ENCODE peak calls at places on chromosomes 3 and 15, in ten cellular contexts. S is breast epithelium; N is GM13976; Z is fibroblast of lung; P is PC-9; X is activated CD8-positive, alpha-beta T cell treated with anti-CD3 and anti-CD28 coated beads for 36 hours; A is foreskin fibroblast; J is fibroblast of villous mesenchyme; U is tibial artery; I is BJ. B is an unnamed sample.

GRCh38 chr15:93478922-93479321 is 389.9 kb upstream of the RGMA start:
- DNase-seq in S (no peak), N (no peak), Z (no peak), P (no peak), X (no peak), A (no peak), J (no peak), U (no peak), I (no peak), B (no peak)

GRCh38 chr15:53869044-53869805 is 109.0 kb upstream of the UNC13C start:
- DNase-seq in S (no peak), N (no peak), Z (no peak), P (no peak), X (no peak), A (no peak), J (no peak), U (no peak), I (no peak), B (no peak)

GRCh38 chr3:52039846-52040245 is 16.5 kb downstream of the DUSP7 start:
- DNase-seq in S (peak; percentile 95), N (no peak), Z (peak; percentile 56), P (no peak), X (no peak), A (peak; percentile 19), J (no peak), U (peak; percentile 67), I (no peak), B (no peak)

GRCh38 chr3:128473180-128473519 is 6.5 kb upstream of the DNAJB8 start:
- DNase-seq in S (no peak), N (no peak), Z (no peak), P (no peak), X (no peak), A (no peak), J (no peak), U (no peak), I (no peak), B (no peak)

GRCh38 chr15:70580958-70581357 is 182.4 kb downstream of the UACA start:
- DNase-seq in S (no peak), N (no peak), Z (no peak), P (no peak), X (no peak), A (no peak), J (no peak), U (no peak), I (no peak), B (no peak)

GRCh38 chr15:29045717-29046116 is 159.9 kb downstream of the APBA2 start:
- DNase-seq in S (no peak), N (no peak), Z (peak; percentile 78), P (no peak), X (peak; percentile 50), A (peak; percentile 83), J (peak; percentile 7), U (no peak), I (no peak), B (no peak)

GRCh38 chr15:36579792-36580431 is 486 bp downstream of the CDIN1 start:
- DNase-seq in S (no peak), N (peak; percentile 45), Z (no peak), P (no peak), X (peak; percentile 42), A (peak; percentile 54), J (no peak), U (no peak), I (no peak), B (no peak)

GRCh38 chr3:191268737-191269136 is 60.5 kb upstream of the CCDC50 start:
- DNase-seq in S (no peak), N (no peak), Z (no peak), P (peak; percentile 28), X (no peak), A (no peak), J (no peak), U (no peak), I (no peak), B (no peak)

GRCh38 chr3:37671000-37671483 is 190.6 kb upstream of the CTDSPL start:
- DNase-seq in S (no peak), N (no peak), Z (no peak), P (no peak), X (no peak), A (peak; percentile 45), J (no peak), U (no peak), I (no peak), B (no peak)

GRCh38 chr3:193040836-193041672 is 123.4 kb upstream of the MB21D2 start:
- DNase-seq in S (no peak), N (peak; percentile 53), Z (peak; percentile 54), P (peak; percentile 58), X (no peak), A (peak; percentile 49), J (peak; percentile 54), U (no peak), I (no peak), B (peak; percentile 52)

GRCh38 chr15:69265347-69265955 is 33.3 kb upstream of the PAQR5 start:
- DNase-seq in S (no peak), N (no peak), Z (peak; percentile 25), P (no peak), X (no peak), A (peak; percentile 14), J (peak; percentile 48), U (no peak), I (no peak), B (no peak)

GRCh38 chr15:74396445-74397238 is 29.2 kb upstream of the CYP11A1 start:
- DNase-seq in S (no peak), N (peak; percentile 85), Z (peak; percentile 94), P (peak; percentile 95), X (peak; percentile 91), A (peak; percentile 85), J (no peak), U (no peak), I (no peak), B (peak; percentile 78)

GRCh38 chr3:16033889-16034687 is 140.4 kb upstream of the GALNT15 start:
- DNase-seq in S (no peak), N (no peak), Z (peak; percentile 74), P (no peak), X (no peak), A (peak; percentile 58), J (no peak), U (no peak), I (no peak), B (no peak)

GRCh38 chr3:107198522-107199271 is 178.5 kb upstream of the CCDC54 start:
- DNase-seq in S (no peak), N (no peak), Z (peak; percentile 89), P (no peak), X (no peak), A (peak; percentile 77), J (peak; percentile 63), U (no peak), I (no peak), B (no peak)

GRCh38 chr15:29107971-29108645 is 161.5 kb downstream of the NSMCE3 start:
- DNase-seq in S (no peak), N (no peak), Z (no peak), P (no peak), X (no peak), A (no peak), J (no peak), U (no peak), I (no peak), B (no peak)

GRCh38 chr3:172180473-172180872 is 141.1 kb downstream of the FNDC3B start:
- DNase-seq in S (no peak), N (no peak), Z (no peak), P (no peak), X (no peak), A (no peak), J (no peak), U (no peak), I (no peak), B (no peak)
- TF ChIP-seq CTCF in S (no peak), N (no peak), Z (no peak), P (no peak), X (no peak), A (no peak), J (no peak), U (no peak), I (no peak), B (no peak)

DNA sequence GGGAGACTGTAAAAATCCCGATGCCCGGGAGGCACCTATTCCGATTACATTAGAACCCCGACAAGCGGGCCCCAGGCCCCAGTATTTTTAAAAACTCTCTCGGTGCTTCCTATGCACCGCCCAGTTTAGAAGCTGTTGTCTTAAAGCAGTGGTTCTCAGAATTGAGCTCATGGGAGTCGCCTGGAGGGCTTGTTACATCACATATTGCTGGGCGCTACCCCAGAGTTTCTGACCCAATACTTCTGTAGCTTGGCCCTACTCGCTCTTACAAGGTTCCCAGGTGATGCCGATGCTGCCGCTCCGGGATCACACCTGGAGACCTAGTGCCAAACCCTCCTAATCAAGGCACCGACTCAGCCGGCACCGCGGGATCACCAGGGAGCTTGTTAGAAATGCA is 35.2 kb downstream of the CPN2 start:
- DNase-seq in S (no peak), N (no peak), Z (peak; percentile 36), P (no peak), X (no peak), A (no peak), J (peak; percentile 53), U (no peak), I (no peak), B (no peak)
- TF ChIP-seq CTCF in S (no peak), N (no peak), Z (no peak), P (no peak), X (peak; percentile 14), A (no peak), J (no peak), U (no peak), I (no peak), B (no peak)

DNA sequence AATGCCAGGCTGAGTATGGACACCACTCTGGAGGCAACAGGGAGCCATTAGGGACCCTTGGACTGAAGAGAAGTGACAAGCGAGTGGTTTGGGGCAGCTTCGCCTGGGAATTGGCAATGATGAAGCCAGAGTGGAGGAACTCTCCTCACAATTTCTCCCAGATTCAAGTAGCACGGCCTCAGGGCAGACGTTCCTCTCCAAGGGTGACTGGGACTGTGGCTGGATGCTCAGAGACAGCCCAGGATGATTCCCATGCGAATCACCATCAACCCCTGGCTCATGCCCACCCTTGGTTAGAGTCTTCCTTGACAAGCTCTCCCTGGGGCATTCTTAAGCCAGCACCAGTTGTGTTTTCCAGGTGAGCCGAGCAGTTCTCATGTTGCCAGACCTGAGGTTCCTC is 16.3 kb upstream of the DOCK3 start:
- DNase-seq in S (no peak), N (no peak), Z (no peak), P (no peak), X (no peak), A (peak; percentile 41), J (no peak), U (no peak), I (peak; percentile 14), B (no peak)
- TF ChIP-seq CTCF in S (no peak), N (no peak), Z (no peak), P (no peak), X (no peak), A (no peak), J (no peak), U (no peak), I (no peak), B (no peak)

DNA sequence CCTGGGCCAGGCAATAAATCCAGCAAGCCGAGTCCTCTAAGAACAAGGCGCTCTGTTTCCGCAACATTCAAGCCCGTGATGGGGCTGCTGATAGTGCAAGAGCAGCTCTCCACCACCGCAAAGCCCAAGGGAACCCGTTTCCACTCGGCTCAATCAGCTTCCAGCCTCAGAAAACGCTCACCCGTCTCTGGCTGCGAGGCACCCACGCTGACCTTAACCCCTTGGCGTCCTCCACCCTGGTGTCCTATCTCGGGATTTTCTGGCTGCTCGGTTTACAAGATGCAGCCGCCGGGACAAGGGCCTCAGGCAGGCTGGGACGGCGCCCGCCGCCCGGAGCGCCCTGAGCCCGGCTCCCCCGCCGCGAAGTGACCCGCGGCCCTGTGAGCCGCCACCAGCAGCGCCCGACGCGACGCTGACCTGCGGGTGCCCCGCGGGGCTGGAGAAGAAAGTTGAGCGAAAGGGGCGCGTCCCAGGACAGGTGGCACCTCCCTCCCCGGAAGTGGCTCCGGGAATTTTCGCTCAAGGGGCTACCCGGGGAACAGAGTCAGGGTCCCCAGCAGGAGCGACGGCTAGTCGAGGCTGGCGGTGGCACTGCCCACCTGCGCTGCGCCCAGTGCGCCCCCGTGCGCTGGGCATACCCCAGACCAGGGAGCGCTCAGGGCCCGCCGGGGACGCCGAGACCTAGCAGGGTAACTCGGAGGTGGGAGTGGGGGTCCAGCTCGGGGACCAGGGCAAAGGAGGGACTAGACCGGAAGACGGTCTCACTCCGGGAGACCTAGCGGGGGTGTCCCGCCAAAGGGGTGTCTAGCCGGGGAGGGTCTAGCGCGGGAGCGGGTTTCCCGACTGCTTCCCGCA is 18.1 kb downstream of the SPATA12 start:
- DNase-seq in S (peak; percentile 55), N (peak; percentile 68), Z (peak; percentile 55), P (peak; percentile 56), X (peak; percentile 46), A (peak; percentile 64), J (peak; percentile 72), U (peak; percentile 86), I (no peak), B (peak; percentile 72)
- TF ChIP-seq CTCF in S (no peak), N (peak; percentile 5), Z (no peak), P (peak; percentile 18), X (no peak), A (no peak), J (no peak), U (no peak), I (peak; percentile 20), B (no peak)